ENCODE peak calls at places on chromosomes 2 and 18, in seven cellular contexts. One of them, this sample, is unnamed.

GRCh38 chr2:226211439-226211838 is 588.2 kb downstream of the IRS1 start:
- DNase-seq in NT2/D1: no peak
- DNase-seq in stomach: no peak
- DNase-seq in SJSA1: peak; percentile 87
- DNase-seq in AG04449: no peak
- DNase-seq in endodermal cell: no peak
- DNase-seq in neural progenitor cell: no peak
- DNase-seq in this sample: peak; percentile 93

GRCh38 chr2:130834091-130834922 is 2.4 kb upstream of the ARHGEF4 start:
- DNase-seq in NT2/D1: no peak
- DNase-seq in stomach: no peak
- DNase-seq in SJSA1: peak; percentile 90
- DNase-seq in AG04449: no peak
- DNase-seq in endodermal cell: peak; percentile 53
- DNase-seq in neural progenitor cell: peak; percentile 63
- DNase-seq in this sample: no peak

GRCh38 chr2:179686718-179687342 is 174.6 kb downstream of the ZNF385B start:
- DNase-seq in NT2/D1: no peak
- DNase-seq in stomach: no peak
- DNase-seq in SJSA1: no peak
- DNase-seq in AG04449: no peak
- DNase-seq in endodermal cell: no peak
- DNase-seq in neural progenitor cell: no peak
- DNase-seq in this sample: no peak

GRCh38 chr2:53740170-53740569 is 27.4 kb upstream of the CHAC2 start:
- DNase-seq in NT2/D1: peak; percentile 3
- DNase-seq in stomach: no peak
- DNase-seq in SJSA1: no peak
- DNase-seq in AG04449: no peak
- DNase-seq in endodermal cell: no peak
- DNase-seq in neural progenitor cell: peak; percentile 20
- DNase-seq in this sample: no peak

GRCh38 chr2:196314780-196315179 is 143.4 kb upstream of the STK17B start:
- DNase-seq in NT2/D1: no peak
- DNase-seq in stomach: no peak
- DNase-seq in SJSA1: peak; percentile 54
- DNase-seq in AG04449: no peak
- DNase-seq in endodermal cell: peak; percentile 61
- DNase-seq in neural progenitor cell: no peak
- DNase-seq in this sample: no peak

GRCh38 chr2:233062447-233062842 is 2.3 kb downstream of the INPP5D start:
- DNase-seq in NT2/D1: no peak
- DNase-seq in stomach: peak; percentile 23
- DNase-seq in SJSA1: no peak
- DNase-seq in AG04449: no peak
- DNase-seq in endodermal cell: peak; percentile 39
- DNase-seq in neural progenitor cell: no peak
- DNase-seq in this sample: no peak

GRCh38 chr2:20516646-20517341 is 69.9 kb downstream of the RHOB start:
- DNase-seq in NT2/D1: no peak
- DNase-seq in stomach: no peak
- DNase-seq in SJSA1: no peak
- DNase-seq in AG04449: no peak
- DNase-seq in endodermal cell: no peak
- DNase-seq in neural progenitor cell: no peak
- DNase-seq in this sample: no peak

GRCh38 chr2:85278361-85278760 is 49.4 kb downstream of the TGOLN2 start:
- DNase-seq in NT2/D1: no peak
- DNase-seq in stomach: no peak
- DNase-seq in SJSA1: peak; percentile 46
- DNase-seq in AG04449: no peak
- DNase-seq in endodermal cell: no peak
- DNase-seq in neural progenitor cell: no peak
- DNase-seq in this sample: no peak

GRCh38 chr2:229768235-229768634 is 53.9 kb upstream of the DNER start:
- DNase-seq in NT2/D1: no peak
- DNase-seq in stomach: no peak
- DNase-seq in SJSA1: no peak
- DNase-seq in AG04449: no peak
- DNase-seq in endodermal cell: no peak
- DNase-seq in neural progenitor cell: no peak
- DNase-seq in this sample: no peak

GRCh38 chr2:64179582-64180321 is 35.5 kb upstream of the PELI1 start:
- DNase-seq in NT2/D1: no peak
- DNase-seq in stomach: no peak
- DNase-seq in SJSA1: no peak
- DNase-seq in AG04449: no peak
- DNase-seq in endodermal cell: no peak
- DNase-seq in neural progenitor cell: no peak
- DNase-seq in this sample: no peak

GRCh38 chr18:61842146-61842545 is 50.7 kb downstream of the RNF152 start:
- DNase-seq in NT2/D1: no peak
- DNase-seq in stomach: no peak
- DNase-seq in SJSA1: peak; percentile 58
- DNase-seq in AG04449: no peak
- DNase-seq in endodermal cell: no peak
- DNase-seq in neural progenitor cell: no peak
- DNase-seq in this sample: no peak

DNA sequence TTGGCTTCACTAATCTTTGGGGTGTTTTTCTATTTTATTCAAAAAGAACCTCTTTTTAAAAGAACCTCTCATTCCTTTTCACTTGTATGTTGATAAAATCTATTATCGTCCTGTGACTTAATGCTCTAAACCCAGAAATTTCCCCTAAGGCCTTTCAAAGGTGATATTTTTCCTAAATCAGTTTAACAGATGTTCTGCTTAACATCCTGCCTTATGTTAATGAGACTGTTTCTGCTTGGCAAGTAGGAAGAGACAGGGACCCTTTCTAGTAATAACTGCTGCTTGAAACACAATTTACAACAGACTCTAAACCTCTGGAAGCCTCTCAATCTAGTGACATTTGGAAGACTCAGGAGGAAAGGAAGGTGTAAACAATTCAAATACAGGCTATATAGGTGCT is 128.8 kb downstream of the KCNJ3 start:
- DNase-seq in NT2/D1: no peak
- DNase-seq in stomach: no peak
- DNase-seq in SJSA1: no peak
- DNase-seq in AG04449: no peak
- DNase-seq in endodermal cell: no peak
- DNase-seq in neural progenitor cell: no peak
- DNase-seq in this sample: no peak
- H3K4me3 ChIP-seq in NT2/D1: no peak overlapping the region
- H3K4me3 ChIP-seq in stomach: no peak overlapping the region
- H3K4me3 ChIP-seq in SJSA1: no peak overlapping the region
- H3K4me3 ChIP-seq in AG04449: no peak overlapping the region
- H3K4me3 ChIP-seq in endodermal cell: no peak overlapping the region
- H3K4me3 ChIP-seq in neural progenitor cell: no peak overlapping the region
- H3K4me3 ChIP-seq in this sample: no peak overlapping the region

GRCh38 chr2:197852127-197852526 is 47.7 kb downstream of the PLCL1 start:
- DNase-seq in NT2/D1: no peak
- DNase-seq in stomach: no peak
- DNase-seq in SJSA1: no peak
- DNase-seq in AG04449: no peak
- DNase-seq in endodermal cell: no peak
- DNase-seq in neural progenitor cell: no peak
- DNase-seq in this sample: no peak
- H3K4me3 ChIP-seq in NT2/D1: no peak overlapping the region
- H3K4me3 ChIP-seq in stomach: no peak overlapping the region
- H3K4me3 ChIP-seq in SJSA1: no peak overlapping the region
- H3K4me3 ChIP-seq in AG04449: no peak overlapping the region
- H3K4me3 ChIP-seq in endodermal cell: no peak overlapping the region
- H3K4me3 ChIP-seq in neural progenitor cell: no peak overlapping the region
- H3K4me3 ChIP-seq in this sample: no peak overlapping the region

DNA sequence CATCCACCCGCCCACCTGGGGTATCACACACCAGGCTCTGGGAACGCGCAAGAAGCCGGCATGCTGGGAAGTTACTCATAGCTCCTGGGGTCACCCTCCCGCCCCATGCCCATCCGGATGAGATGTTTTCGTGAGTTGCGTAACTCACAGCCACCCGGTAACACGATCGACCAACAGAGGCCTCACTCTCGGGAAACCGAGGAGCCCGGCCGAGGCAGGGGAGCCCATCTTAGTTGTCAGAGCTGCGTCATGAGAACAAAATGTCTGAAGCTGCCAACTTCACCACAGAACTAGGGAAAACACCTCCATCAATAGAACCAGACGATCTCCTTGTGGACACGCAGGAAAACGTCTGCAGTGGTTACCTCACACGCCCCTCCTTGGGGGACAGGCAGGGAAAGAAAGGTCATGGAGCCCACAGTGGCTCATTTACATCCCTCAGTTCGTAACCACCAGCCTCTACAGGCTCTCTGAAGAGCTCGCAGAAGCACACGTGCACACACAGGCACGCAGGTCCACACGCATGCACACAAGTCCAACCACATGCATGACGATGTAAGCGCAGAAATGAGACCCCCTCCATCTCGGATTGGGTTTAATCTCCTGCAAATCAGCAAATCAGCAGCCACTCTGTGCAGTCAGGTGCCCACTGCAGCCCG is 26.3 kb downstream of the ADI1 start:
- DNase-seq in NT2/D1: no peak
- DNase-seq in stomach: peak; percentile 23
- DNase-seq in SJSA1: no peak
- DNase-seq in AG04449: no peak
- DNase-seq in endodermal cell: peak; percentile 39
- DNase-seq in neural progenitor cell: no peak
- DNase-seq in this sample: no peak
- H3K4me3 ChIP-seq in NT2/D1: no peak overlapping the region
- H3K4me3 ChIP-seq in stomach: no peak overlapping the region
- H3K4me3 ChIP-seq in SJSA1: no peak overlapping the region
- H3K4me3 ChIP-seq in AG04449: no peak overlapping the region
- H3K4me3 ChIP-seq in endodermal cell: no peak overlapping the region
- H3K4me3 ChIP-seq in neural progenitor cell: no peak overlapping the region
- H3K4me3 ChIP-seq in this sample: no peak overlapping the region

DNA sequence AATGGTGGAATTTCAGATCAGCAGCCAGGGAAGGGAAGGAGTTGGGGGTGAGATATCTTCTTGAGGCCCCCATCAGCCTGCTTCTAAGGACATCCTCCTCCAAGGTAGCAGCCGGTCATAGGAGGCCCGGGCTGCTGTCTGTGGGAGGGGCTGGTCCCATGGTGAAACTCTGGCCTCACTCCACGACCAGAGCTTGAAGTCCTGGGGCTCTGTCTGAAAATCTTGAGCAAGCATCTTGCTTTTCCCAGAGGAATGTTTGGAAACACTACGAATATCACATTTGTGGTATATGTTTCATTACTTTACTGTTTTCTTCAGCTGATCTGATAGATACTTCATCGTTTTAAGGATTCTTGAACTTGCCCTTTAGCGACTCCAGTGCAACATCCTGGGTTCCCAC is 103.7 kb downstream of the CTAGE1 start:
- DNase-seq in NT2/D1: no peak
- DNase-seq in stomach: no peak
- DNase-seq in SJSA1: no peak
- DNase-seq in AG04449: peak; percentile 37
- DNase-seq in endodermal cell: no peak
- DNase-seq in neural progenitor cell: no peak
- DNase-seq in this sample: no peak
- H3K4me3 ChIP-seq in NT2/D1: no peak overlapping the region
- H3K4me3 ChIP-seq in stomach: no peak overlapping the region
- H3K4me3 ChIP-seq in SJSA1: no peak overlapping the region
- H3K4me3 ChIP-seq in AG04449: no peak overlapping the region
- H3K4me3 ChIP-seq in endodermal cell: no peak overlapping the region
- H3K4me3 ChIP-seq in neural progenitor cell: no peak overlapping the region
- H3K4me3 ChIP-seq in this sample: no peak overlapping the region

GRCh38 chr18:24990548-24991219 is 361.3 kb downstream of the ZNF521 start:
- DNase-seq in NT2/D1: no peak
- DNase-seq in stomach: no peak
- DNase-seq in SJSA1: no peak
- DNase-seq in AG04449: no peak
- DNase-seq in endodermal cell: no peak
- DNase-seq in neural progenitor cell: no peak
- DNase-seq in this sample: no peak
- H3K4me3 ChIP-seq in NT2/D1: no peak overlapping the region
- H3K4me3 ChIP-seq in stomach: no peak overlapping the region
- H3K4me3 ChIP-seq in SJSA1: no peak overlapping the region
- H3K4me3 ChIP-seq in AG04449: no peak overlapping the region
- H3K4me3 ChIP-seq in endodermal cell: no peak overlapping the region
- H3K4me3 ChIP-seq in neural progenitor cell: no peak overlapping the region
- H3K4me3 ChIP-seq in this sample: no peak overlapping the region

DNA sequence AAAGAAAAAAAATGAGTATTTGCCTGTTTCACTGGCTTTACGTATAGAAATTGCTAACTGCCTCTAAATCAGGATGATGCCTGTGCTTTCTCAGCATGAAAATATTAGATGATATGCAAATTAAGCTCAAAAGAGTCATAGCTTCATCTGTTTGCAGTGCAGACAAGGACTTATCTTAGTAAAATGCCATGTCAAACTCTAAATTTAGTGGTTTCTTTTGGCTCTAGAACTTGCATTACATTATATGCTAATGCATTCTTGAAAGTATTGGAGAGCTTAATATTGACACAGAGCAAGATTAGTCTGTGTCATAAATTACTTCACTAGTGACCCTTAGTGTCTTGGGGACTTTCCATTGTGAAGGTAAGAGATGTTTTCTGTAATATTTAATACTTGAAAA is 1109.1 kb upstream of the NRXN1 start:
- DNase-seq in NT2/D1: no peak
- DNase-seq in stomach: no peak
- DNase-seq in SJSA1: no peak
- DNase-seq in AG04449: no peak
- DNase-seq in endodermal cell: no peak
- DNase-seq in neural progenitor cell: no peak
- DNase-seq in this sample: no peak
- H3K4me3 ChIP-seq in NT2/D1: no peak overlapping the region
- H3K4me3 ChIP-seq in stomach: no peak overlapping the region
- H3K4me3 ChIP-seq in SJSA1: no peak overlapping the region
- H3K4me3 ChIP-seq in AG04449: no peak overlapping the region
- H3K4me3 ChIP-seq in endodermal cell: no peak overlapping the region
- H3K4me3 ChIP-seq in neural progenitor cell: no peak overlapping the region
- H3K4me3 ChIP-seq in this sample: no peak overlapping the region

DNA sequence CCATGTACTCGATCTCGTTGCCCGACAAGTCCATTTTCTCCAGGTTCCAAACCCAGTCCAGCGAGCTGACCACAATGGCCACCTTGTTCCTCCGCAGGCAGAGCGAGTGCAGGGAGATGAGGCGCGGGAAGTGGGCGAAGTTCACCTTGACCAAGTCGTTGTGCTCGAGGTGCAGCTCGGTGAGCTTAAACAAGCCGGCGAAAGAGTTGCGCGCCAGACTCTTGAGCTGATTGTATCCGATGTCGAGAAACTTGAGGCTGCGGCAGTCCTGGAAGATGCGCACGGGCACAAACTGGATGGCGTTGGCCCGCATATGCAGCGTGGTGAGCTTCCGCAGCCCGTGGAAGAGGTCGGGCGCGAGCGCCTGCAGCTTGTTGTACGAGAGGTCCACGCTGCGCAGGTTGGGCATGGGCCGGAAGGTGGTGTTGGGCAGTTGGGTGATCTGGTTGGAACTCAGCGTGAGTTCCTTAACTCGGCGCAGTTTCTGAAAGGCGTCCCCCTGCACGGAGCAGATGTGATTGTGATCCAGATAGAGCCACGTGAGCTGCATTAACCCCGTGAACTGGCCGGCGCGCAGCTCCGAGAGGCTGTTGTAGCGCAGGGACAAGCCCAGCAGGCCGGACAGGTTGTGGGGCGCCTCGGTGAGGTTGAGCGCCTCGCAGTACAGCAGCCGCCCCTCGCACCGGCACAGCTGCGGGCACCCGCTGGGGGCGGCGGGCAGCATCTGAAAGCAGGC is 1.4 kb downstream of the LRRTM1 start:
- DNase-seq in NT2/D1: no peak
- DNase-seq in stomach: no peak
- DNase-seq in SJSA1: no peak
- DNase-seq in AG04449: no peak
- DNase-seq in endodermal cell: peak; percentile 81
- DNase-seq in neural progenitor cell: peak; percentile 64
- DNase-seq in this sample: no peak
- H3K4me3 ChIP-seq in NT2/D1: no peak overlapping the region
- H3K4me3 ChIP-seq in stomach: peak overlapping the region; percentile 47
- H3K4me3 ChIP-seq in SJSA1: no peak overlapping the region
- H3K4me3 ChIP-seq in AG04449: no peak overlapping the region
- H3K4me3 ChIP-seq in endodermal cell: peak overlapping the region; percentile 82
- H3K4me3 ChIP-seq in neural progenitor cell: peak overlapping the region; percentile 71
- H3K4me3 ChIP-seq in this sample: no peak overlapping the region